ENCODE peak calls at places on chromosome 14, in eight cellular contexts. L is PC-3, W is epithelial cell of esophagus, C is left ventricle myocardium inferior, V is lower leg skin, F is progenitor cell of endocrine pancreas, I is stomach, P is lower lobe of right lung. G is an unnamed sample.

GRCh38 chr14:73567951-73568885 is 795 bp upstream of the ACOT2 start:
- DNase-seq in P (no peak), W (peak; percentile 30), V (no peak), F (no peak), C (no peak), I (no peak), L (peak; percentile 62), G (no peak)

GRCh38 chr14:96205059-96205993 is 687 bp downstream of the BDKRB2 start:
- DNase-seq in W (peak; percentile 88), I (no peak), F (no peak), V (no peak), C (no peak), L (no peak), P (no peak), G (no peak)

GRCh38 chr14:104246401-104247335 is 108.3 kb downstream of the KIF26A start:
- DNase-seq in W (no peak), V (no peak), I (peak; percentile 23), F (peak; percentile 6), C (no peak), L (peak; percentile 9), P (peak; percentile 28), G (no peak)

GRCh38 chr14:37874429-37875109 is 279.1 kb downstream of the TTC6 start:
- DNase-seq in F (peak; percentile 89), V (peak; percentile 73), P (peak; percentile 86), C (peak; percentile 78), L (peak; percentile 92), I (peak; percentile 89), W (peak; percentile 71), G (peak; percentile 92)

GRCh38 chr14:63853831-63854293 is 1.1 kb downstream of the SYNE2 start:
- DNase-seq in L (peak; percentile 73), W (peak; percentile 98), C (peak; percentile 26), V (peak; percentile 79), F (peak; percentile 18), P (peak; percentile 63), I (peak; percentile 65), G (no peak)

GRCh38 chr14:60510254-60510975 is 1.5 kb downstream of the SIX6 start:
- DNase-seq in L (no peak), I (no peak), W (no peak), F (no peak), P (no peak), C (no peak), V (no peak), G (no peak)

GRCh38 chr14:69760810-69761209 is 6.1 kb upstream of the SRSF5 start:
- DNase-seq in L (no peak), I (no peak), P (no peak), F (no peak), W (no peak), C (no peak), V (no peak), G (no peak)

GRCh38 chr14:100529561-100530031 is 57.6 kb downstream of the BEGAIN start:
- DNase-seq in V (no peak), F (peak; percentile 7), P (peak; percentile 28), I (peak; percentile 15), C (peak; percentile 5), L (no peak), W (no peak), G (peak; percentile 12)

GRCh38 chr14:31194661-31195060 is 12.9 kb downstream of the HECTD1 start:
- DNase-seq in L (no peak), P (no peak), W (no peak), C (no peak), V (no peak), F (no peak), I (no peak), G (no peak)

GRCh38 chr14:65821224-65821753 is 408.8 kb downstream of the FUT8 start:
- DNase-seq in V (no peak), C (no peak), L (no peak), F (no peak), I (no peak), P (no peak), W (no peak), G (no peak)

GRCh38 chr14:76550534-76550933 is 174.6 kb downstream of the ESRRB start:
- DNase-seq in V (no peak), L (peak; percentile 10), W (peak; percentile 100), P (no peak), C (no peak), I (no peak), F (no peak), G (no peak)

GRCh38 chr14:76551906-76552305 is 176.0 kb downstream of the ESRRB start:
- DNase-seq in C (no peak), F (no peak), L (no peak), P (no peak), V (no peak), W (peak; percentile 48), I (no peak), G (no peak)

GRCh38 chr14:76551116-76551515 is 175.2 kb downstream of the ESRRB start:
- DNase-seq in W (no peak), C (no peak), I (no peak), V (no peak), L (no peak), P (no peak), F (no peak), G (no peak)

GRCh38 chr14:76541594-76542219 is 165.8 kb downstream of the ESRRB start:
- DNase-seq in V (no peak), W (no peak), C (no peak), L (no peak), F (no peak), I (no peak), P (no peak), G (no peak)

GRCh38 chr14:76546426-76547221 is 170.7 kb downstream of the ESRRB start:
- DNase-seq in P (no peak), C (no peak), F (peak; percentile 18), L (peak; percentile 29), W (peak; percentile 63), I (no peak), V (no peak), G (peak; percentile 51)
- TF ChIP-seq CTCF in P (peak; percentile 24), C (peak; percentile 54), F (peak; percentile 66), L (peak; percentile 70), W (peak; percentile 65), I (no peak), V (no peak), G (peak; percentile 95)

GRCh38 chr14:89040438-89041244 is 216.2 kb downstream of the TTC8 start:
- DNase-seq in C (peak; percentile 88), F (peak; percentile 89), L (peak; percentile 90), I (peak; percentile 94), W (peak; percentile 86), P (peak; percentile 87), V (peak; percentile 83), G (peak; percentile 95)

GRCh38 chr14:89040080-89040437 is 215.6 kb downstream of the TTC8 start:
- DNase-seq in V (no peak), L (no peak), I (no peak), W (no peak), C (no peak), F (no peak), P (no peak), G (no peak)

GRCh38 chr14:89037065-89037464 is 212.6 kb downstream of the TTC8 start:
- DNase-seq in I (no peak), P (no peak), F (no peak), V (no peak), L (no peak), C (no peak), W (no peak), G (no peak)

GRCh38 chr14:89041245-89041585 is 216.8 kb downstream of the TTC8 start:
- DNase-seq in L (peak; percentile 78), C (no peak), V (no peak), I (peak; percentile 74), W (peak; percentile 24), F (no peak), P (no peak), G (no peak)

DNA sequence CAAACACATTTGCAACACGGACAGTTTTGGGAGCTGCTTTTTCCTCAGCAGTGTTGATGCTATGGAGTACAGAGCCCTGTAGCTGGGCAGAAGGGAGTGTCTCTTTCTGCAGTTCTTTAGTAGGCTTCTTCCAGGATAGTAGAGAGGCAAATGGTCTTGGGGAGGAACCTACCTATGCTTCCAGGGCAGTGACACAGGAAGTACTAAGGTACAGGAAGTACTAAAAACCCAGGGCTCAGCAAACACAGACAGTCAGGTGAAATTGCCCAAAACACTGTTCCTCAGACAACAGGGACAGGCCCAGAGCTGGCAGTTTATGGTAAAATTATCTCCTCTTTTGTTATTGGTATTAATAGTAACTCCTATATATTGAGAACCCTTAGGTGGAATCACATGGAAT is 217.6 kb downstream of the TTC8 start:
- DNase-seq in V (no peak), F (no peak), C (no peak), I (no peak), P (no peak), W (no peak), L (no peak), G (no peak)
- TF ChIP-seq CTCF in V (no peak), F (no peak), C (no peak), I (no peak), P (no peak), W (no peak), L (no peak), G (no peak)

DNA sequence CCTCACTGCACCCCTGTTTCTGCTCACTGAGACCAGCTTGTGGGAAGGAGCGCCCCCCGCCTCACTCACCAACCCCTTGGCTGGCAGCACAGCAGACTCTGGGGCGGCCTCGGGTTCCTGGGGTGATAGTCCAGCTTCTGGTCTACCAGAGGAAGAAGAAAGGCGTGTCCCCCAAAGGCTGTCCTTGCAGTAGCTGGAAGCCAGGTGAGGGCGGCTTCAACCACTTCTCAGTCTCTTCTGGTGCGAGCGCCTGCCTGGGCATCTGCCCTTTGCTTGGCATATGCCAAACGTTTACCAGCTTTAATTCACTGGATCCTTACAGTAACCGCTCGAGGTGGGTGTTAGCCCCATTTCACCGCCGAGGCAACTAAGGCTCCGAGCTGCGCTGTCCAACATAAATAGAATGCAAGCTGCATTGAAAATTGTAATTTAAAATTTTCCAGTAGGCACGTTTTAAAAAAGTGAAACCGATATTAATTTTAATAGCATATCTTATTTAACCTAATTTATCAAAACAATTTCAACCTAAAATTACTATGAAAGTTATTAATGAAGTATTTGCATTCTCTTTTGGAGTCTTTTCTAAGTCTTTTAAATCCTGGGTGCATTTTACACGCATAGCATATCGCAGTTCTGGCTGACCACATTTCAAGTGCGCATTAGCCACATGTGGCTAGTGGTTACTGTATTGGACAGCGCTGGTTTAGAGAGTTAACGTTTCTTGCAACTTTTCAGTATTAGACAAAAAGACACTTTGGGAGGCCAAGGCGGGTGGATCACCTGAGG is 872 bp downstream of the FAM177A1 start:
- DNase-seq in W (peak; percentile 62), C (no peak), L (peak; percentile 35), I (peak; percentile 58), P (no peak), V (peak; percentile 54), F (no peak), G (no peak)
- TF ChIP-seq CTCF in W (no peak), C (peak; percentile 24), L (no peak), I (no peak), P (no peak), V (no peak), F (no peak), G (no peak)

DNA sequence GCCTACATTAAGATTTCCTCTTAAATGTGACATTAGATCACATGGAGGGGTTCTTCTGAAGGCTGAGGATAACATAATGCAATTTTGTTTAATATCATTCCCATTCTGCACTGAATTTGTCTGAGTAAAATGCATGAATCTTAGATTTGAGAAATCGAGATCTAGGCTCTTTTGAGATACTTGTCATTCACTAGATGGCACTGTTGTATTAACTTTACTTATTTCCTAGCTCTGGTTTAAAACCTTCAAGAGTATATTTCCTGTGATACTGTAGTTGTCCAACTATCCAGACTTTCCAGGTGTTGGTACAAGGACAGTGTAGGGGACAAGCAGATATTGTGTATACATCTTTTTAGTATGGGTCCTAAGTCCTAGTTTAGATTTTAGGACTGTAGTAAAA is 91.7 kb upstream of the SEL1L start:
- DNase-seq in F (no peak), L (peak; percentile 55), I (no peak), V (no peak), W (peak; percentile 32), P (no peak), C (no peak), G (no peak)
- TF ChIP-seq CTCF in F (peak; percentile 65), L (peak; percentile 72), I (no peak), V (no peak), W (peak; percentile 26), P (peak; percentile 33), C (peak; percentile 60), G (peak; percentile 47)